ENCODE peak calls at places on chromosomes 2 and 18, in eight cellular contexts. One of them, this sample, is unnamed.

GRCh38 chr2:146392191-146392590 is 1452.6 kb upstream of the ACVR2A start:
- DNase-seq in activated CD4-positive, alpha-beta T cell treated with anti-CD3 and anti-CD28 coated beads for 1 hour: no peak
- DNase-seq in activated T-helper 1 cell treated with Interleukin-2 at 50 U/mL for 16 hours: no peak
- DNase-seq in renal cortical epithelial cell: no peak
- DNase-seq in A172: no peak
- DNase-seq in NCI-H1436: no peak
- DNase-seq in activated naive CD4-positive, alpha-beta T cell treated with anti-CD3 and anti-CD28 coated beads for 36 hours: no peak
- DNase-seq in astrocyte of the spinal cord: no peak
- DNase-seq in this sample: no peak

GRCh38 chr2:101577173-101577572 is 102.3 kb upstream of the RFX8 start:
- DNase-seq in activated CD4-positive, alpha-beta T cell treated with anti-CD3 and anti-CD28 coated beads for 1 hour: no peak
- DNase-seq in activated T-helper 1 cell treated with Interleukin-2 at 50 U/mL for 16 hours: no peak
- DNase-seq in renal cortical epithelial cell: no peak
- DNase-seq in A172: no peak
- DNase-seq in NCI-H1436: no peak
- DNase-seq in activated naive CD4-positive, alpha-beta T cell treated with anti-CD3 and anti-CD28 coated beads for 36 hours: no peak
- DNase-seq in astrocyte of the spinal cord: peak; percentile 7
- DNase-seq in this sample: no peak

GRCh38 chr2:65473045-65473444 is 40.6 kb upstream of the SPRED2 start:
- DNase-seq in activated CD4-positive, alpha-beta T cell treated with anti-CD3 and anti-CD28 coated beads for 1 hour: no peak
- DNase-seq in activated T-helper 1 cell treated with Interleukin-2 at 50 U/mL for 16 hours: no peak
- DNase-seq in renal cortical epithelial cell: no peak
- DNase-seq in A172: no peak
- DNase-seq in NCI-H1436: no peak
- DNase-seq in activated naive CD4-positive, alpha-beta T cell treated with anti-CD3 and anti-CD28 coated beads for 36 hours: no peak
- DNase-seq in astrocyte of the spinal cord: no peak
- DNase-seq in this sample: no peak

GRCh38 chr2:100820346-100821254 is 661 bp downstream of the NPAS2 start:
- DNase-seq in activated CD4-positive, alpha-beta T cell treated with anti-CD3 and anti-CD28 coated beads for 1 hour: no peak
- DNase-seq in activated T-helper 1 cell treated with Interleukin-2 at 50 U/mL for 16 hours: no peak
- DNase-seq in renal cortical epithelial cell: peak; percentile 81
- DNase-seq in A172: no peak
- DNase-seq in NCI-H1436: no peak
- DNase-seq in activated naive CD4-positive, alpha-beta T cell treated with anti-CD3 and anti-CD28 coated beads for 36 hours: no peak
- DNase-seq in astrocyte of the spinal cord: no peak
- DNase-seq in this sample: no peak

GRCh38 chr2:120442923-120443571 is 97.1 kb downstream of the INHBB start:
- DNase-seq in activated CD4-positive, alpha-beta T cell treated with anti-CD3 and anti-CD28 coated beads for 1 hour: no peak
- DNase-seq in activated T-helper 1 cell treated with Interleukin-2 at 50 U/mL for 16 hours: no peak
- DNase-seq in renal cortical epithelial cell: no peak
- DNase-seq in A172: no peak
- DNase-seq in NCI-H1436: no peak
- DNase-seq in activated naive CD4-positive, alpha-beta T cell treated with anti-CD3 and anti-CD28 coated beads for 36 hours: peak; percentile 64
- DNase-seq in astrocyte of the spinal cord: no peak
- DNase-seq in this sample: no peak

GRCh38 chr2:223513771-223514455 is 88.2 kb downstream of the SCG2 start:
- DNase-seq in activated CD4-positive, alpha-beta T cell treated with anti-CD3 and anti-CD28 coated beads for 1 hour: no peak
- DNase-seq in activated T-helper 1 cell treated with Interleukin-2 at 50 U/mL for 16 hours: no peak
- DNase-seq in renal cortical epithelial cell: peak; percentile 65
- DNase-seq in A172: no peak
- DNase-seq in NCI-H1436: no peak
- DNase-seq in activated naive CD4-positive, alpha-beta T cell treated with anti-CD3 and anti-CD28 coated beads for 36 hours: no peak
- DNase-seq in astrocyte of the spinal cord: peak; percentile 57
- DNase-seq in this sample: no peak

GRCh38 chr18:68734311-68734710 is 19.4 kb upstream of the TMX3 start:
- DNase-seq in activated CD4-positive, alpha-beta T cell treated with anti-CD3 and anti-CD28 coated beads for 1 hour: no peak
- DNase-seq in activated T-helper 1 cell treated with Interleukin-2 at 50 U/mL for 16 hours: no peak
- DNase-seq in renal cortical epithelial cell: no peak
- DNase-seq in A172: no peak
- DNase-seq in NCI-H1436: no peak
- DNase-seq in activated naive CD4-positive, alpha-beta T cell treated with anti-CD3 and anti-CD28 coated beads for 36 hours: no peak
- DNase-seq in astrocyte of the spinal cord: peak; percentile 16
- DNase-seq in this sample: no peak

GRCh38 chr2:189860161-189860560 is 75.9 kb downstream of the PMS1 start:
- DNase-seq in activated CD4-positive, alpha-beta T cell treated with anti-CD3 and anti-CD28 coated beads for 1 hour: no peak
- DNase-seq in activated T-helper 1 cell treated with Interleukin-2 at 50 U/mL for 16 hours: no peak
- DNase-seq in renal cortical epithelial cell: no peak
- DNase-seq in A172: no peak
- DNase-seq in NCI-H1436: no peak
- DNase-seq in activated naive CD4-positive, alpha-beta T cell treated with anti-CD3 and anti-CD28 coated beads for 36 hours: no peak
- DNase-seq in astrocyte of the spinal cord: no peak
- DNase-seq in this sample: no peak

GRCh38 chr2:106095478-106096392 is 98.4 kb downstream of the UXS1 start:
- DNase-seq in activated CD4-positive, alpha-beta T cell treated with anti-CD3 and anti-CD28 coated beads for 1 hour: peak; percentile 72
- DNase-seq in activated T-helper 1 cell treated with Interleukin-2 at 50 U/mL for 16 hours: peak; percentile 81
- DNase-seq in renal cortical epithelial cell: no peak
- DNase-seq in A172: no peak
- DNase-seq in NCI-H1436: no peak
- DNase-seq in activated naive CD4-positive, alpha-beta T cell treated with anti-CD3 and anti-CD28 coated beads for 36 hours: peak; percentile 83
- DNase-seq in astrocyte of the spinal cord: no peak
- DNase-seq in this sample: no peak

GRCh38 chr2:124323321-124323720 is 298.2 kb downstream of the CNTNAP5 start:
- DNase-seq in activated CD4-positive, alpha-beta T cell treated with anti-CD3 and anti-CD28 coated beads for 1 hour: no peak
- DNase-seq in activated T-helper 1 cell treated with Interleukin-2 at 50 U/mL for 16 hours: no peak
- DNase-seq in renal cortical epithelial cell: peak; percentile 44
- DNase-seq in A172: no peak
- DNase-seq in NCI-H1436: no peak
- DNase-seq in activated naive CD4-positive, alpha-beta T cell treated with anti-CD3 and anti-CD28 coated beads for 36 hours: no peak
- DNase-seq in astrocyte of the spinal cord: no peak
- DNase-seq in this sample: no peak